ENCODE peak calls at places on chromosomes 7 and 10, in six cellular contexts. F is suprapubic skin, V is stomach, M is adrenal gland, I is tibial artery, O is fibroblast of lung. A is an unnamed sample.
A peak's percentile ranks its signal among the peaks of the same experiment; 100 is the strongest.

GRCh38 chr10:126673565-126673964 is 3.1 kb upstream of the C10orf90 start:
- DNase-seq in I (no peak), O (no peak), F (no peak), M (no peak), V (no peak), A (no peak)

GRCh38 chr7:44735403-44736165 is 13.1 kb upstream of the ZMIZ2 start:
- DNase-seq in O (peak; percentile 98), I (no peak), V (no peak), M (no peak), F (no peak), A (peak; percentile 97)

GRCh38 chr10:126504051-126504760 is 115.9 kb upstream of the ADAM12 start:
- DNase-seq in V (no peak), M (peak; percentile 53), F (no peak), O (peak; percentile 62), I (no peak), A (peak; percentile 63)

GRCh38 chr7:123774498-123774897 is 25.7 kb upstream of the WASL start:
- DNase-seq in I (no peak), V (no peak), M (no peak), F (no peak), O (no peak), A (no peak)

GRCh38 chr7:44066111-44066460 is 719 bp upstream of the PGAM2 start:
- DNase-seq in M (no peak), I (no peak), O (no peak), V (no peak), F (peak; percentile 72), A (no peak)

GRCh38 chr7:75638607-75639070 is 100.1 kb downstream of the HIP1 start:
- DNase-seq in M (peak; percentile 58), F (peak; percentile 84), V (peak; percentile 67), I (peak; percentile 82), O (peak; percentile 48), A (peak; percentile 55)

GRCh38 chr7:120665068-120665467 is 192.9 kb downstream of the TSPAN12 start:
- DNase-seq in V (no peak), F (no peak), M (no peak), I (no peak), O (no peak), A (no peak)

GRCh38 chr7:22356855-22357310 is at the start of gene RAPGEF5:
- DNase-seq in M (no peak), O (peak; percentile 22), F (no peak), I (no peak), V (peak; percentile 57), A (no peak)

GRCh38 chr7:94510582-94511456 is 1.2 kb downstream of the CASD1 start:
- DNase-seq in V (peak; percentile 32), I (peak; percentile 72), F (no peak), M (peak; percentile 55), O (peak; percentile 27), A (no peak)

GRCh38 chr7:143381427-143382125 is 431 bp downstream of the ZYX start:
- DNase-seq in V (peak; percentile 61), I (peak; percentile 89), F (no peak), O (peak; percentile 76), M (peak; percentile 83), A (peak; percentile 72)

GRCh38 chr7:886626-887487 is 10.5 kb downstream of the GET4 start:
- DNase-seq in I (no peak), V (no peak), M (peak; percentile 31), F (no peak), O (no peak), A (no peak)

GRCh38 chr10:111344804-111345203 is 268.0 kb downstream of the ADRA2A start:
- DNase-seq in V (no peak), O (no peak), I (no peak), F (no peak), M (no peak), A (no peak)

GRCh38 chr10:111875760-111876159 is 307.8 kb downstream of the GPAM start:
- DNase-seq in O (peak; percentile 21), F (no peak), V (no peak), M (no peak), I (no peak), A (no peak)

GRCh38 chr10:132392811-132393694 is 3.9 kb upstream of the PWWP2B start:
- DNase-seq in V (no peak), O (peak; percentile 40), F (no peak), M (peak; percentile 24), I (peak; percentile 27), A (no peak)

GRCh38 chr10:23343591-23344225 is 889 bp downstream of the C10orf67 start:
- DNase-seq in M (peak; percentile 55), I (no peak), F (no peak), V (peak; percentile 52), O (peak; percentile 58), A (no peak)

GRCh38 chr7:135731131-135731530 is 3.1 kb upstream of the SLC13A4 start:
- DNase-seq in O (no peak), V (no peak), I (no peak), M (no peak), F (no peak), A (no peak)

GRCh38 chr7:2805213-2806003 is 38.7 kb downstream of the GNA12 start:
- DNase-seq in O (no peak), F (no peak), M (peak; percentile 81), V (peak; percentile 18), I (peak; percentile 47), A (no peak)

GRCh38 chr7:20514364-20514763 is 101.1 kb upstream of the ABCB5 start:
- DNase-seq in M (peak; percentile 64), O (peak; percentile 96), V (peak; percentile 42), F (no peak), I (no peak), A (no peak)

GRCh38 chr10:96072673-96073072 is 29.3 kb downstream of the CCNJ start:
- DNase-seq in I (no peak), O (peak; percentile 17), M (no peak), V (no peak), F (no peak), A (no peak)

GRCh38 chr7:92042056-92042737 is 92.1 kb downstream of the CYP51A1 start:
- DNase-seq in I (no peak), M (no peak), O (no peak), F (no peak), V (peak; percentile 63), A (no peak)

GRCh38 chr7:119175916-119176627 is 951.6 kb downstream of the ANKRD7 start:
- DNase-seq in V (peak; percentile 31), F (no peak), I (no peak), O (peak; percentile 54), M (peak; percentile 47), A (peak; percentile 51)

GRCh38 chr10:103736763-103737162 is 118.6 kb downstream of the SH3PXD2A start:
- DNase-seq in V (no peak), I (no peak), O (peak; percentile 31), F (no peak), M (no peak), A (no peak)

GRCh38 chr7:127907638-127908040 is 123.6 kb downstream of the LRRC4 start:
- DNase-seq in F (no peak), M (no peak), O (peak; percentile 83), V (no peak), I (no peak), A (no peak)

GRCh38 chr7:66100408-66101050 is 14.1 kb upstream of the CRCP start:
- DNase-seq in V (no peak), M (no peak), F (no peak), I (no peak), O (no peak), A (no peak)

GRCh38 chr7:133773601-133774000 is 353.5 kb upstream of the LRGUK start:
- DNase-seq in O (no peak), V (no peak), I (no peak), F (no peak), M (no peak), A (no peak)

GRCh38 chr10:14798631-14799030 is 23.9 kb upstream of the FAM107B start:
- DNase-seq in M (no peak), V (no peak), F (no peak), O (no peak), I (no peak), A (no peak)

GRCh38 chr10:65570143-65571010 is 1355.5 kb upstream of the LRRTM3 start:
- DNase-seq in V (peak; percentile 29), O (peak; percentile 53), I (no peak), F (no peak), M (no peak), A (peak; percentile 52)

DNA sequence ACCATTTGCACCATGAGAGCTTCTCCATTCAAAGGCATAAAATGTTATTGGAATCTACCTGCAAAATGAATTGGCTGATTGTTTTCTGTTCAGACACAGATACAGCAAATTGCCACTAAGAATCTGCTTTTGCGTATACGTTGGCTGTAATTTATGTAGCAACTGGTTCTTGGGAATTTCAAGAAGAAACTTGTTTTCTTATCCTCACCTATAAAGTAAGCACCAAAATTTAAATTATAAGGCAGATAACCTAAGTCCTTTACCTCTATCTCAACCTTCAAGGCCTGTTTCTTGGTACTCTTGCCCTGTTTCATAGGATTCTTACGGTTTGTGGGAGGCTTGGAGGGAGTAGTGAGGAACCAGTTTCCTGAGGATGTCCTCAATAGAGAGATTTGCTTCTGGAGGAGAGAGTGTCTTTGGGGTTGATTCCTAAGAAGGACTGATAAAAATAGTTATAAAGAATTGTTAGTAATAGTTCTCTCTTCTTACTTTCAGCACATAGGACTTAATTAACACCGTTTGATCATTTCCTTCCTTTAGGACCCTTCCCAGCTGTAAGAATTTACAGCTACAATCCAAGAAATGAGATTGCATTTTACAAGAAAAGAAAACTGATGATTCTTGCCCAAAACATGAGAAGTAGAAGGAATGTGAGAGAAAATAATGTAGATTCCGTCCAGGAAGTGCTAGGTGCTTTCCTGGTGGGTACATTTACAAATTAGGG is 2.0 kb downstream of the STAMBPL1 start:
- DNase-seq in F (no peak), M (no peak), I (no peak), V (no peak), O (no peak), A (no peak)
- H3K4me3 ChIP-seq in F (peak overlapping the region; percentile 10), M (peak overlapping the region; percentile 83), I (no peak overlapping the region), V (no peak overlapping the region), O (peak overlapping the region; percentile 73), A (peak overlapping the region; percentile 88)

GRCh38 chr10:93065675-93066543 is 5.3 kb downstream of the CYP26C1 start:
- DNase-seq in I (no peak), V (no peak), O (no peak), F (no peak), M (no peak), A (no peak)
- H3K27me3 ChIP-seq in I (no peaks in the 10 kb centered on the region), V (peaks cover 88% of the 10 kb centered on the region), O (peaks cover 75% of the 10 kb centered on the region), F (peaks cover 100% of the 10 kb centered on the region), M (peaks cover 62% of the 10 kb centered on the region), A (peaks cover 28% of the 10 kb centered on the region)

DNA sequence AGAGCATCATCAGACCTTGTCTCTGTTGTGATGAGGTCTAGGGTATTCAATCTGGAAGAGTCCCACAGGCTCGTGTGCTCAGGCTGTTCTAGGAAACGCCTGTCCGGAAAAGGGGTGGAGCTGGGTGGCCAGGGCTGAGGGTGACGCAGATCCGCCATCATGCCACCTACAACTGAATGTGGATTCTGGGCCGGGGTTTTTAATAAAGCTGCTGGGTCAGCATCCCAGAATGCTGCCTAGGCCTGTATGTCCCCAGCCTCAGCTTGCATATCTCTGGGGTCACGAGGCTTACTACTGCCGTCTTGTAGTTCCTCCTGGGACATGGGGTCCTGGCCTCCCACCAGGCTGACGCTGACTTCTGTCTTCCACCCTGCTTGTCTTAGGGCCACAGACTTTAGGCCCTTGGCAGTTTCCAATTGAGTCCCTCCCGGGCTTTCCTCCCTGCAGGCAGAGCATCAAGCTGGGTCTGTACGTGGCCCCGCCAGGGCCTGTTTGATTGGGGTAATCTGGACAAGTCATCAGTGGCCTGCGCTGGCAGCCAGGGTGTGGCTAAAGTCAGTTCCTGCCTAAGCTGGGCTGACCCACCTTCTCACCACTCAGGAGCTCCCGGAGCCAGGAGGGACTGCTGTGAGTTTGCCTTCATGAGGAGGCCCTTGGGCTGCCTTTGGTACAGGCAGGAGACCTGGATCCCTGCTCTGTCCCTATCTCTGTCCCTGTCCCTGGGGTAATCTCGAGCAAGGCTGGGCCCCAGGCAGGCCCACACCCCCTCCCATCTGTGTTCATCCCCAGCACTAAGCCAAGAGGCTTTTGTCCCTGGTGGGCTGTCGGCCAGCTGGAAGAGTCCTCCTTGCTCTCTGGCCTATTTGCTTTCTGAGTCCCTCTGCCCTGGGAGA is 79.9 kb downstream of the ZMIZ1 start:
- DNase-seq in V (peak; percentile 74), M (peak; percentile 85), O (peak; percentile 71), F (peak; percentile 88), I (peak; percentile 80), A (peak; percentile 63)
- H3K4me1 ChIP-seq in V (peaks cover 99% of the 10 kb centered on the region), M (peaks cover 96% of the 10 kb centered on the region), O (peaks cover 73% of the 10 kb centered on the region), F (peaks cover 99% of the 10 kb centered on the region), I (peaks cover 92% of the 10 kb centered on the region), A (peaks cover 100% of the 10 kb centered on the region)

GRCh38 chr7:151248191-151249033 is at the start of gene SMARCD3:
- DNase-seq in O (peak; percentile 77), M (peak; percentile 75), F (no peak), I (peak; percentile 82), V (peak; percentile 84), A (peak; percentile 75)
- H3K4me3 ChIP-seq in O (peak within 1 kb of the TSS; percentile 53), M (peak within 1 kb of the TSS; percentile 64), F (peak within 1 kb of the TSS; percentile 68), I (peak within 1 kb of the TSS; percentile 71), V (peak within 1 kb of the TSS; percentile 67), A (peak within 1 kb of the TSS; percentile 59)